ENCODE peak calls at places on chromosomes 2 and 18, in five cellular contexts. One of them, this sample, is unnamed.

GRCh38 chr2:56671973-56672569 is 488.3 kb downstream of the CCDC85A start:
- DNase-seq in B cell: no peak
- DNase-seq in activated T-cell treated with anti-CD3 and anti-CD28 coated beads, Interleukin-2, amount 50 U/mL, for 4 hours: no peak
- DNase-seq in CD4-positive, alpha-beta T cell: no peak
- DNase-seq in neural crest cell: no peak
- DNase-seq in this sample: no peak

GRCh38 chr2:159029936-159030335 is 61.5 kb downstream of the TANC1 start:
- DNase-seq in B cell: no peak
- DNase-seq in activated T-cell treated with anti-CD3 and anti-CD28 coated beads, Interleukin-2, amount 50 U/mL, for 4 hours: no peak
- DNase-seq in CD4-positive, alpha-beta T cell: no peak
- DNase-seq in neural crest cell: no peak
- DNase-seq in this sample: no peak

GRCh38 chr2:215189393-215189792 is 51.0 kb upstream of the ABCA12 start:
- DNase-seq in CD4-positive, alpha-beta T cell: no peak
- DNase-seq in activated T-cell treated with anti-CD3 and anti-CD28 coated beads, Interleukin-2, amount 50 U/mL, for 4 hours: no peak
- DNase-seq in B cell: no peak
- DNase-seq in neural crest cell: no peak
- DNase-seq in this sample: no peak

GRCh38 chr2:173741715-173742114 is 223.5 kb downstream of the SP3 start:
- DNase-seq in activated T-cell treated with anti-CD3 and anti-CD28 coated beads, Interleukin-2, amount 50 U/mL, for 4 hours: no peak
- DNase-seq in CD4-positive, alpha-beta T cell: no peak
- DNase-seq in neural crest cell: no peak
- DNase-seq in B cell: no peak
- DNase-seq in this sample: no peak

GRCh38 chr18:43367895-43368294 is 90.6 kb upstream of the SYT4 start:
- DNase-seq in neural crest cell: no peak
- DNase-seq in B cell: no peak
- DNase-seq in CD4-positive, alpha-beta T cell: no peak
- DNase-seq in activated T-cell treated with anti-CD3 and anti-CD28 coated beads, Interleukin-2, amount 50 U/mL, for 4 hours: no peak
- DNase-seq in this sample: no peak

GRCh38 chr2:238587776-238588660 is 161.3 kb downstream of the ASB1 start:
- DNase-seq in activated T-cell treated with anti-CD3 and anti-CD28 coated beads, Interleukin-2, amount 50 U/mL, for 4 hours: no peak
- DNase-seq in CD4-positive, alpha-beta T cell: no peak
- DNase-seq in B cell: no peak
- DNase-seq in neural crest cell: no peak
- DNase-seq in this sample: no peak

GRCh38 chr18:23835506-23835905 is 146.3 kb downstream of the LAMA3 start:
- DNase-seq in neural crest cell: no peak
- DNase-seq in B cell: no peak
- DNase-seq in activated T-cell treated with anti-CD3 and anti-CD28 coated beads, Interleukin-2, amount 50 U/mL, for 4 hours: no peak
- DNase-seq in CD4-positive, alpha-beta T cell: no peak
- DNase-seq in this sample: no peak

GRCh38 chr2:159683804-159684203 is 28.5 kb upstream of the MARCHF7 start:
- DNase-seq in neural crest cell: no peak
- DNase-seq in B cell: no peak
- DNase-seq in CD4-positive, alpha-beta T cell: no peak
- DNase-seq in activated T-cell treated with anti-CD3 and anti-CD28 coated beads, Interleukin-2, amount 50 U/mL, for 4 hours: no peak
- DNase-seq in this sample: no peak

GRCh38 chr2:2655451-2655850 is 324.4 kb upstream of the MYT1L start:
- DNase-seq in B cell: no peak
- DNase-seq in activated T-cell treated with anti-CD3 and anti-CD28 coated beads, Interleukin-2, amount 50 U/mL, for 4 hours: no peak
- DNase-seq in neural crest cell: no peak
- DNase-seq in CD4-positive, alpha-beta T cell: no peak
- DNase-seq in this sample: no peak

GRCh38 chr2:234001380-234001993 is 49.0 kb upstream of the SPP2 start:
- DNase-seq in activated T-cell treated with anti-CD3 and anti-CD28 coated beads, Interleukin-2, amount 50 U/mL, for 4 hours: no peak
- DNase-seq in B cell: no peak
- DNase-seq in neural crest cell: no peak
- DNase-seq in CD4-positive, alpha-beta T cell: no peak
- DNase-seq in this sample: no peak

GRCh38 chr2:12778369-12778768 is 61.6 kb downstream of the TRIB2 start:
- DNase-seq in neural crest cell: no peak
- DNase-seq in CD4-positive, alpha-beta T cell: no peak
- DNase-seq in activated T-cell treated with anti-CD3 and anti-CD28 coated beads, Interleukin-2, amount 50 U/mL, for 4 hours: no peak
- DNase-seq in B cell: no peak
- DNase-seq in this sample: no peak

GRCh38 chr2:29042581-29043075 is 31.7 kb downstream of the PCARE start:
- DNase-seq in CD4-positive, alpha-beta T cell: no peak
- DNase-seq in activated T-cell treated with anti-CD3 and anti-CD28 coated beads, Interleukin-2, amount 50 U/mL, for 4 hours: no peak
- DNase-seq in neural crest cell: no peak
- DNase-seq in B cell: no peak
- DNase-seq in this sample: no peak

GRCh38 chr18:59484796-59485328 is 125.8 kb upstream of the LMAN1 start:
- DNase-seq in CD4-positive, alpha-beta T cell: no peak
- DNase-seq in neural crest cell: no peak
- DNase-seq in activated T-cell treated with anti-CD3 and anti-CD28 coated beads, Interleukin-2, amount 50 U/mL, for 4 hours: no peak
- DNase-seq in B cell: no peak
- DNase-seq in this sample: no peak

GRCh38 chr2:227960356-227960755 is 88.9 kb downstream of the DAW1 start:
- DNase-seq in B cell: no peak
- DNase-seq in neural crest cell: no peak
- DNase-seq in activated T-cell treated with anti-CD3 and anti-CD28 coated beads, Interleukin-2, amount 50 U/mL, for 4 hours: no peak
- DNase-seq in CD4-positive, alpha-beta T cell: no peak
- DNase-seq in this sample: no peak